ENCODE peak calls at places on chromosomes 6 and 20, in nine cellular contexts. One of them, this sample, is unnamed. For H3K27me3, the result is how much of the 10 kb centered on the place peaks cover.

GRCh38 chr6:162825597-162825996 is 97.8 kb downstream of the PACRG start:
- DNase-seq in brain microvascular endothelial cell: no peak
- DNase-seq in pancreas: no peak
- DNase-seq in spleen: no peak
- DNase-seq in lower lobe of right lung: no peak
- DNase-seq in left ventricle myocardium inferior: no peak
- DNase-seq in transverse colon: no peak
- DNase-seq in CD8-positive, alpha-beta T cell: no peak
- DNase-seq in stomach: no peak
- DNase-seq in this sample: no peak

GRCh38 chr6:146352163-146352562 is 191.5 kb upstream of the RAB32 start:
- DNase-seq in brain microvascular endothelial cell: no peak
- DNase-seq in pancreas: no peak
- DNase-seq in spleen: no peak
- DNase-seq in lower lobe of right lung: no peak
- DNase-seq in left ventricle myocardium inferior: no peak
- DNase-seq in transverse colon: no peak
- DNase-seq in CD8-positive, alpha-beta T cell: no peak
- DNase-seq in stomach: no peak
- DNase-seq in this sample: no peak

GRCh38 chr6:154661751-154662150 is 71.5 kb upstream of the SCAF8 start:
- DNase-seq in brain microvascular endothelial cell: no peak
- DNase-seq in pancreas: no peak
- DNase-seq in spleen: no peak
- DNase-seq in lower lobe of right lung: no peak
- DNase-seq in left ventricle myocardium inferior: no peak
- DNase-seq in transverse colon: no peak
- DNase-seq in CD8-positive, alpha-beta T cell: no peak
- DNase-seq in stomach: no peak
- DNase-seq in this sample: no peak

GRCh38 chr6:33428219-33428890 is 8.5 kb downstream of the SYNGAP1 start:
- DNase-seq in brain microvascular endothelial cell: peak
- DNase-seq in pancreas: no peak
- DNase-seq in spleen: peak
- DNase-seq in lower lobe of right lung: peak
- DNase-seq in left ventricle myocardium inferior: no peak
- DNase-seq in transverse colon: peak
- DNase-seq in CD8-positive, alpha-beta T cell: no peak
- DNase-seq in stomach: no peak
- DNase-seq in this sample: no peak

GRCh38 chr20:10218536-10219451 is at the start of gene SNAP25:
- DNase-seq in brain microvascular endothelial cell: peak
- DNase-seq in pancreas: peak
- DNase-seq in spleen: no peak
- DNase-seq in lower lobe of right lung: no peak
- DNase-seq in left ventricle myocardium inferior: no peak
- DNase-seq in transverse colon: peak
- DNase-seq in CD8-positive, alpha-beta T cell: no peak
- DNase-seq in stomach: peak
- DNase-seq in this sample: no peak

GRCh38 chr6:11585426-11586016 is 48.0 kb downstream of the TMEM170B start:
- DNase-seq in brain microvascular endothelial cell: peak
- DNase-seq in pancreas: no peak
- DNase-seq in spleen: no peak
- DNase-seq in lower lobe of right lung: no peak
- DNase-seq in left ventricle myocardium inferior: no peak
- DNase-seq in transverse colon: no peak
- DNase-seq in CD8-positive, alpha-beta T cell: no peak
- DNase-seq in stomach: no peak
- DNase-seq in this sample: no peak

GRCh38 chr20:826695-827323 is 6.7 kb upstream of the FAM110A start:
- DNase-seq in brain microvascular endothelial cell: no peak
- DNase-seq in pancreas: no peak
- DNase-seq in spleen: peak
- DNase-seq in lower lobe of right lung: no peak
- DNase-seq in left ventricle myocardium inferior: no peak
- DNase-seq in transverse colon: peak
- DNase-seq in CD8-positive, alpha-beta T cell: no peak
- DNase-seq in stomach: peak
- DNase-seq in this sample: no peak

GRCh38 chr20:1871807-1872455 is 23.3 kb upstream of the SIRPA start:
- DNase-seq in brain microvascular endothelial cell: no peak
- DNase-seq in pancreas: no peak
- DNase-seq in spleen: no peak
- DNase-seq in lower lobe of right lung: no peak
- DNase-seq in left ventricle myocardium inferior: no peak
- DNase-seq in transverse colon: no peak
- DNase-seq in CD8-positive, alpha-beta T cell: no peak
- DNase-seq in stomach: no peak
- DNase-seq in this sample: no peak

GRCh38 chr6:50836231-50836630 is 17.6 kb downstream of the TFAP2B start:
- DNase-seq in brain microvascular endothelial cell: no peak
- DNase-seq in pancreas: no peak
- DNase-seq in spleen: no peak
- DNase-seq in lower lobe of right lung: no peak
- DNase-seq in left ventricle myocardium inferior: no peak
- DNase-seq in transverse colon: no peak
- DNase-seq in CD8-positive, alpha-beta T cell: no peak
- DNase-seq in stomach: no peak
- DNase-seq in this sample: no peak

GRCh38 chr6:71333700-71334099 is 45.1 kb downstream of the OGFRL1 start:
- DNase-seq in brain microvascular endothelial cell: peak
- DNase-seq in pancreas: no peak
- DNase-seq in spleen: no peak
- DNase-seq in lower lobe of right lung: no peak
- DNase-seq in left ventricle myocardium inferior: no peak
- DNase-seq in transverse colon: no peak
- DNase-seq in CD8-positive, alpha-beta T cell: no peak
- DNase-seq in stomach: no peak
- DNase-seq in this sample: peak

GRCh38 chr20:57104711-57105110 is 161.7 kb downstream of the BMP7 start:
- DNase-seq in brain microvascular endothelial cell: no peak
- DNase-seq in pancreas: no peak
- DNase-seq in spleen: no peak
- DNase-seq in lower lobe of right lung: no peak
- DNase-seq in left ventricle myocardium inferior: no peak
- DNase-seq in transverse colon: no peak
- DNase-seq in CD8-positive, alpha-beta T cell: no peak
- DNase-seq in stomach: no peak
- DNase-seq in this sample: no peak

GRCh38 chr20:57103146-57103800 is 163.2 kb downstream of the BMP7 start:
- DNase-seq in brain microvascular endothelial cell: no peak
- DNase-seq in pancreas: no peak
- DNase-seq in spleen: no peak
- DNase-seq in lower lobe of right lung: no peak
- DNase-seq in left ventricle myocardium inferior: no peak
- DNase-seq in transverse colon: no peak
- DNase-seq in CD8-positive, alpha-beta T cell: no peak
- DNase-seq in stomach: no peak
- DNase-seq in this sample: no peak

GRCh38 chr20:57104113-57104512 is 162.3 kb downstream of the BMP7 start:
- DNase-seq in brain microvascular endothelial cell: no peak
- DNase-seq in pancreas: no peak
- DNase-seq in spleen: no peak
- DNase-seq in lower lobe of right lung: no peak
- DNase-seq in left ventricle myocardium inferior: no peak
- DNase-seq in transverse colon: no peak
- DNase-seq in CD8-positive, alpha-beta T cell: no peak
- DNase-seq in stomach: no peak
- DNase-seq in this sample: no peak

GRCh38 chr20:57102566-57102965 is 163.9 kb downstream of the BMP7 start:
- DNase-seq in brain microvascular endothelial cell: no peak
- DNase-seq in pancreas: no peak
- DNase-seq in spleen: no peak
- DNase-seq in lower lobe of right lung: peak
- DNase-seq in left ventricle myocardium inferior: no peak
- DNase-seq in transverse colon: no peak
- DNase-seq in CD8-positive, alpha-beta T cell: no peak
- DNase-seq in stomach: no peak
- DNase-seq in this sample: no peak

GRCh38 chr20:57102160-57102559 is 164.3 kb downstream of the BMP7 start:
- DNase-seq in brain microvascular endothelial cell: no peak
- DNase-seq in pancreas: no peak
- DNase-seq in spleen: no peak
- DNase-seq in lower lobe of right lung: peak
- DNase-seq in left ventricle myocardium inferior: no peak
- DNase-seq in transverse colon: no peak
- DNase-seq in CD8-positive, alpha-beta T cell: no peak
- DNase-seq in stomach: no peak
- DNase-seq in this sample: no peak
- H3K27ac ChIP-seq in brain microvascular endothelial cell: no peak
- H3K27ac ChIP-seq in pancreas: no peak
- H3K27ac ChIP-seq in spleen: no peak
- H3K27ac ChIP-seq in lower lobe of right lung: no peak
- H3K27ac ChIP-seq in left ventricle myocardium inferior: no peak
- H3K27ac ChIP-seq in transverse colon: no peak
- H3K27ac ChIP-seq in CD8-positive, alpha-beta T cell: no peak
- H3K27ac ChIP-seq in stomach: no peak
- H3K27ac ChIP-seq in this sample: no peak

DNA sequence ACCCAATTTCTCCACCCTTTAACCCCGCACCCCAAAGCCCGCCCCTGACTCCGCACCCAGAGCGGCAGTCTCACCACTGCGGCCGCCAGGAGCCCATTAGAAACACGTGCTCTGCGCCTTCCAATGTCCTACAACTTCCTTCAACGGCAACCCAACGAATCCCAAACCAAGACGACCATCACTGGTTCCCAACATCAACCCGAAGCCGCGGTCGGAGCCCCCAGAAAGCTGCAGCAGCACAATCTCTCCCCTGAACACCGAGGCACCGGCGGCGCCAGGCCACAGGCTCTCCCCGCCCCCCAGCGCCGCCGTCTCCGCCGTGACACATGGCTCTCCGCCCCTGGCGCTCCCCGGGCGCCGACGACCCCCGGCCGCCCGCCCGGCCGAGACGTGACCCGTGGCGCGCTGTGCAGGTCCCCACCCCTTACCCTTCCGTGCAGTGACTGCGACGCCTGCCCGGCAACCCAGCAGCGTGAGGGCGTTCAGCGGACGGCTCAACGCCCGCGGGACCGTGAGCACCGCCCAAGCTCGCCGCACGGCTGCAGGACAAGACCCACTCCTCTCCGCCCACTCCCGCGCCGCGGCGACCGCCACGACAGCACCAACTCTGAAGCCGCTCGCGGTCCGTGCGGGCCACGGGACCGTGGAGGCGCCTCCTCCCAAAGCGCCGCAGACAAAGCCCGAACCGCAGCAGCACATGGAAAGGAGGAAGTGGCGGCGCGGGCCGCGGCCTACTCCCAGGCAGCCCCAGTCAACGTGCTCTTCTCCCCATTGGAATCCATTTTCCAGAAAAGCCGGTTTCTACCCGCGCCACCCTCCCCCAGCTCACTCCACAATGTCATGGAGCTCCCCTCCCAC is 541 bp downstream of the SYNCRIP start:
- DNase-seq in brain microvascular endothelial cell: peak
- DNase-seq in pancreas: peak
- DNase-seq in spleen: peak
- DNase-seq in lower lobe of right lung: peak
- DNase-seq in left ventricle myocardium inferior: peak
- DNase-seq in transverse colon: peak
- DNase-seq in CD8-positive, alpha-beta T cell: peak
- DNase-seq in stomach: peak
- DNase-seq in this sample: peak
- TF ChIP-seq CTCF in brain microvascular endothelial cell: no peak
- TF ChIP-seq CTCF in pancreas: no peak
- TF ChIP-seq CTCF in spleen: no peak
- TF ChIP-seq CTCF in lower lobe of right lung: no peak
- TF ChIP-seq CTCF in left ventricle myocardium inferior: peak
- TF ChIP-seq CTCF in transverse colon: no peak
- TF ChIP-seq CTCF in CD8-positive, alpha-beta T cell: no peak
- TF ChIP-seq CTCF in stomach: no peak
- TF ChIP-seq CTCF in this sample: no peak

GRCh38 chr20:59743308-59743707 is 139.0 kb downstream of the PHACTR3 start:
- DNase-seq in brain microvascular endothelial cell: no peak
- DNase-seq in pancreas: no peak
- DNase-seq in spleen: no peak
- DNase-seq in lower lobe of right lung: no peak
- DNase-seq in left ventricle myocardium inferior: no peak
- DNase-seq in transverse colon: no peak
- DNase-seq in CD8-positive, alpha-beta T cell: no peak
- DNase-seq in stomach: no peak
- DNase-seq in this sample: no peak
- H3K27me3 ChIP-seq in brain microvascular endothelial cell: under half
- H3K27me3 ChIP-seq in pancreas: under half
- H3K27me3 ChIP-seq in spleen: under half
- H3K27me3 ChIP-seq in lower lobe of right lung: under half
- H3K27me3 ChIP-seq in left ventricle myocardium inferior: under half
- H3K27me3 ChIP-seq in transverse colon: under half
- H3K27me3 ChIP-seq in CD8-positive, alpha-beta T cell: under half
- H3K27me3 ChIP-seq in stomach: under half
- H3K27me3 ChIP-seq in this sample: under half

DNA sequence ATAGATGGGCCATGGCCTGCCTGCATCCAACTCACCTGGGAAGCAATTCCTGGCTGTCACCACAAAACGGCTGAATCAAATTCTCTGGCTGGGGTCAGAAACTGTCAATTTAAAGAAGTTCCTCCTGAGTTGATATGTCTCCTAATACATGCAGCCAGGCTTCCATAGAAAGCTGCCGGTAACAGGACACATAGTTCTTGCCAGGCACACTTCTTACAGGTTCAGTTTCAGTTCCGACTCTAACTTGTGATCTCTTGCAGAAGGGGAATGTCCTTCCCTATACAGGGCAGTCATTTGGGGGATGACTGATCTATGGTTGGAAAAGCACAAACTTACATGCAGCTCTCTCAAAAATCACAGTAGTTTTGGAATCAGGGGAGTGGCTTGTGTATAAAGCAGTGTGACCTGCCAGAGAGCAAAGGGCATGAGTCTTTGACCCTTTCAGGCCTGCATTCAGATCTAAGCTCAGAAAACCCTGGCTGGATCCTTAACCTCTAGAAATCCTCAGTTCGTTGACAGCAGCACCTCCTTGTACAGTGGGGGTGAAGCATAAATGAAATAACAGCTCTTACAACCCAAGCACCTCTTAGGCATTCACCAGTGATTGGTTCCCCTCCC is 195.6 kb downstream of the SCP2D1 start:
- DNase-seq in brain microvascular endothelial cell: no peak
- DNase-seq in pancreas: no peak
- DNase-seq in spleen: no peak
- DNase-seq in lower lobe of right lung: no peak
- DNase-seq in left ventricle myocardium inferior: no peak
- DNase-seq in transverse colon: no peak
- DNase-seq in CD8-positive, alpha-beta T cell: no peak
- DNase-seq in stomach: no peak
- DNase-seq in this sample: no peak
- H3K27ac ChIP-seq in brain microvascular endothelial cell: no peak
- H3K27ac ChIP-seq in pancreas: no peak
- H3K27ac ChIP-seq in spleen: no peak
- H3K27ac ChIP-seq in lower lobe of right lung: no peak
- H3K27ac ChIP-seq in left ventricle myocardium inferior: no peak
- H3K27ac ChIP-seq in transverse colon: no peak
- H3K27ac ChIP-seq in CD8-positive, alpha-beta T cell: no peak
- H3K27ac ChIP-seq in stomach: no peak
- H3K27ac ChIP-seq in this sample: no peak